ENCODE peak calls at places on chromosome 13, in six cellular contexts. R is gastrocnemius medialis, C is heart right ventricle, V is fibroblast of lung, O is testis, M is tibial artery. G is an unnamed sample.

GRCh38 chr13:102310691-102311432 is 91.0 kb downstream of the FGF14 start:
- DNase-seq in R (peak), C (no peak), V (no peak), O (peak), M (peak), G (peak)

GRCh38 chr13:59112375-59112774 is 1051.4 kb downstream of the DIAPH3 start:
- DNase-seq in R (peak), C (no peak), V (peak), O (no peak), M (peak), G (peak)

GRCh38 chr13:89401209-89401810 is 1730.1 kb downstream of the SLITRK5 start:
- DNase-seq in R (no peak), C (no peak), V (peak), O (no peak), M (no peak), G (no peak)

GRCh38 chr13:39047560-39047959 is 9.3 kb downstream of the NHLRC3 start:
- DNase-seq in R (no peak), C (no peak), V (no peak), O (no peak), M (no peak), G (no peak)

GRCh38 chr13:53151692-53152421 is 123.2 kb downstream of the OLFM4 start:
- DNase-seq in R (no peak), C (no peak), V (peak), O (peak), M (peak), G (peak)

GRCh38 chr13:25463496-25463895 is 91.7 kb downstream of the ATP8A2 start:
- DNase-seq in R (no peak), C (no peak), V (peak), O (no peak), M (no peak), G (peak)

GRCh38 chr13:103324641-103325040 is 258.4 kb upstream of the SLC10A2 start:
- DNase-seq in R (no peak), C (no peak), V (no peak), O (no peak), M (no peak), G (no peak)

GRCh38 chr13:39773833-39774232 is 118.4 kb downstream of the COG6 start:
- DNase-seq in R (no peak), C (no peak), V (peak), O (no peak), M (no peak), G (peak)

GRCh38 chr13:36211567-36211966 is 2.8 kb downstream of the SOHLH2 start:
- DNase-seq in R (no peak), C (no peak), V (no peak), O (no peak), M (no peak), G (no peak)

GRCh38 chr13:21475115-21475514 is 16.0 kb upstream of the ZDHHC20 start:
- DNase-seq in R (no peak), C (no peak), V (no peak), O (no peak), M (no peak), G (no peak)

GRCh38 chr13:40987606-40988280 is 31.4 kb downstream of the ELF1 start:
- DNase-seq in R (no peak), C (no peak), V (no peak), O (no peak), M (no peak), G (no peak)

GRCh38 chr13:99176309-99177276 is 24.1 kb upstream of the UBAC2 start:
- DNase-seq in R (peak), C (peak), V (peak), O (peak), M (peak), G (peak)

GRCh38 chr13:105291987-105292386 is 1243.5 kb downstream of the EFNB2 start:
- DNase-seq in R (no peak), C (no peak), V (no peak), O (no peak), M (no peak), G (no peak)

GRCh38 chr13:27026396-27026795 is 145.2 kb downstream of the USP12 start:
- DNase-seq in R (no peak), C (no peak), V (no peak), O (no peak), M (no peak), G (no peak)

GRCh38 chr13:41352935-41353801 is 42.1 kb downstream of the NAA16 start:
- DNase-seq in R (no peak), C (no peak), V (peak), O (peak), M (no peak), G (peak)

GRCh38 chr13:41458939-41459753 is 1.8 kb downstream of the RGCC start:
- DNase-seq in R (peak), C (peak), V (peak), O (no peak), M (peak), G (peak)

GRCh38 chr13:97879646-97880297 is 73.7 kb upstream of the IPO5 start:
- DNase-seq in R (no peak), C (no peak), V (peak), O (no peak), M (no peak), G (peak)

GRCh38 chr13:99165753-99166587 is 34.7 kb upstream of the UBAC2 start:
- DNase-seq in R (no peak), C (no peak), V (no peak), O (no peak), M (no peak), G (no peak)

GRCh38 chr13:97212540-97213146 is 9.5 kb upstream of the MBNL2 start:
- DNase-seq in R (no peak), C (no peak), V (no peak), O (peak), M (no peak), G (peak)

GRCh38 chr13:113114511-113115362 is 7.9 kb upstream of the F10 start:
- DNase-seq in R (peak), C (no peak), V (no peak), O (peak), M (peak), G (no peak)

GRCh38 chr13:24630121-24630520 is 50.1 kb upstream of the ATP12A start:
- DNase-seq in R (no peak), C (no peak), V (no peak), O (no peak), M (no peak), G (no peak)

GRCh38 chr13:101967216-101967615 is 434.6 kb downstream of the FGF14 start:
- DNase-seq in R (no peak), C (no peak), V (no peak), O (no peak), M (no peak), G (no peak)

GRCh38 chr13:107767119-107767518 is 448.2 kb downstream of the LIG4 start:
- DNase-seq in R (no peak), C (no peak), V (no peak), O (no peak), M (no peak), G (no peak)

GRCh38 chr13:34065915-34066314 is 248.0 kb downstream of the RFC3 start:
- DNase-seq in R (no peak), C (no peak), V (no peak), O (no peak), M (no peak), G (no peak)

GRCh38 chr13:114149774-114150740 is 17.6 kb upstream of the RASA3 start:
- DNase-seq in R (no peak), C (no peak), V (no peak), O (no peak), M (no peak), G (no peak)

GRCh38 chr13:109586509-109587346 is 199.7 kb downstream of the IRS2 start:
- DNase-seq in R (no peak), C (no peak), V (no peak), O (no peak), M (no peak), G (no peak)

GRCh38 chr13:113407103-113407530 is 43.2 kb upstream of the GRTP1 start:
- DNase-seq in R (no peak), C (no peak), V (no peak), O (no peak), M (no peak), G (no peak)

GRCh38 chr13:21022694-21023325 is 38.6 kb downstream of the LATS2 start:
- DNase-seq in R (peak), C (no peak), V (no peak), O (peak), M (peak), G (no peak)

GRCh38 chr13:30204564-30204963 is 102.8 kb downstream of the KATNAL1 start:
- DNase-seq in R (no peak), C (no peak), V (no peak), O (no peak), M (no peak), G (no peak)

GRCh38 chr13:34006011-34006410 is 188.1 kb downstream of the RFC3 start:
- DNase-seq in R (no peak), C (no peak), V (no peak), O (no peak), M (no peak), G (peak)

GRCh38 chr13:113963376-113963775 is 10.5 kb downstream of the C13orf46 start:
- DNase-seq in R (no peak), C (peak), V (no peak), O (no peak), M (no peak), G (no peak)

GRCh38 chr13:25292301-25292700 is 5.0 kb upstream of the MTMR6 start:
- DNase-seq in R (no peak), C (no peak), V (peak), O (no peak), M (no peak), G (peak)

GRCh38 chr13:40013554-40013953 is 358.1 kb downstream of the COG6 start:
- DNase-seq in R (no peak), C (no peak), V (no peak), O (no peak), M (no peak), G (no peak)

GRCh38 chr13:52162279-52163101 is 3.1 kb upstream of the NEK3 start:
- DNase-seq in R (no peak), C (no peak), V (peak), O (no peak), M (no peak), G (peak)

GRCh38 chr13:73708393-73708985 is 425.7 kb downstream of the KLF12 start:
- DNase-seq in R (peak), C (no peak), V (peak), O (peak), M (peak), G (peak)

GRCh38 chr13:99796175-99796819 is 175.3 kb downstream of the ZIC5 start:
- DNase-seq in R (no peak), C (no peak), V (peak), O (peak), M (no peak), G (peak)

GRCh38 chr13:52003551-52003950 is 7.7 kb downstream of the ATP7B start:
- DNase-seq in R (peak), C (no peak), V (no peak), O (no peak), M (no peak), G (no peak)

GRCh38 chr13:76231522-76232167 is 595.5 kb downstream of the LMO7 start:
- DNase-seq in R (no peak), C (no peak), V (no peak), O (no peak), M (no peak), G (no peak)

GRCh38 chr13:26021956-26022355 is 29.9 kb downstream of the SHISA2 start:
- DNase-seq in R (no peak), C (no peak), V (no peak), O (no peak), M (no peak), G (no peak)

GRCh38 chr13:70622785-70623184 is 514.5 kb upstream of the KLHL1 start:
- DNase-seq in R (no peak), C (no peak), V (no peak), O (no peak), M (no peak), G (no peak)

GRCh38 chr13:70623260-70623659 is 515.0 kb upstream of the KLHL1 start:
- DNase-seq in R (no peak), C (no peak), V (peak), O (no peak), M (no peak), G (no peak)
- TF ChIP-seq CTCF in R (no peak), C (no peak), V (no peak), O (no peak), M (peak), G (no peak)

DNA sequence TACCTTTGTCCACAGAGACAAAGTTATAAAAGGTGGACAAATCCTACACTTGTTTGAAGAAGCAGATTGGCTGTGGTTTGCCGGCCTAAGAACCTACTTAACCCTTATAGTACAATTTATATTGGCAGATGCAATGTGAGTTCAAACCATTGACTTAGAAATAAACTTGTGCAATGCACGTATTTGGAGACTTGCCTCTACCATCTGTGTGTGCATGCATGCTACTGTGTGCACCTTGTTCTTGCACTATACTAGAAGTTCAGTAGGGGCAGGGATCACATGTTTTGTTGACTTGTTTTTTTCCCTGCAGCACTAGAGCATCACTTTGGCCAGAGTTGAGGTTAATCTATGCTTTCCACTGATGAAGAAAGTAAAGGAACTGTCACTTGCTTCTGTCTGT is 163.1 kb upstream of the SERP2 start:
- DNase-seq in R (no peak), C (no peak), V (no peak), O (no peak), M (no peak), G (no peak)
- H3K4me3 ChIP-seq in R (no peak), C (no peak), V (no peak), O (no peak), M (no peak), G (no peak)

GRCh38 chr13:81957121-81957520 is 1616.2 kb upstream of the SPRY2 start:
- DNase-seq in R (no peak), C (no peak), V (no peak), O (no peak), M (no peak), G (no peak)
- TF ChIP-seq CTCF in R (no peak), C (no peak), V (no peak), O (no peak), M (no peak), G (no peak)

DNA sequence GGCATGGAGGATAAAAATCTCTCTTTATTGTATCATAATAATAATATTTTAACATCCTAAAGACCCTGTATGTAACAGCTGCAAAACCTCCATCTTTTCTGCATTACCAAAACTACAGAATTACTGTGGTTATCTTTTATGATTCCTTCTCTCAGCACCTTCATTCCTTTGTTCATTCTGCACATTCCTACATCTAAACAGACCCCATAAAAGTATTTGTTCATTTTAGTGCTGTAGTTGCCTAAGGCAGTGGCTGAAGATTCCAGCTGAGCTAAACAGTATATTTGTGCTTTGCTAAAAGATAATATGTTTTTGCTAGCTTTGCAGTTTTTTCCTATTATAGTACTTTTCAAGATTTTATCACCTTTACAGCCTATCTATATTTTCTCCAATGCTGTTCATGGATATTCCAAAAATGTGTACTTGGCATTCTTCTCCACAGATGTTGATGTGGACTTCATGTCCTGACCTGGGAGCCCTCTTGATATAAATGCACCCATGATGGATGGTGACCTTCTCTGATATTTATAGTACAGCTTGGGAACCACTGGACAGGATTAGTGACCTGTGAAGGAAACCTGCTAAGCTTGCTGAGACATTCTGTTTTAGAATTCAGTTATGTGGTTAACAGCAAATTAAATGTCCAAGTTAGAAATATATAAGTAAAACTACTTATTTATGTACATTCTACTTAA is 2832.9 kb upstream of the PCDH20 start:
- DNase-seq in R (no peak), C (no peak), V (peak), O (no peak), M (no peak), G (peak)
- H3K4me3 ChIP-seq in R (no peak), C (no peak), V (no peak), O (no peak), M (no peak), G (no peak)

DNA sequence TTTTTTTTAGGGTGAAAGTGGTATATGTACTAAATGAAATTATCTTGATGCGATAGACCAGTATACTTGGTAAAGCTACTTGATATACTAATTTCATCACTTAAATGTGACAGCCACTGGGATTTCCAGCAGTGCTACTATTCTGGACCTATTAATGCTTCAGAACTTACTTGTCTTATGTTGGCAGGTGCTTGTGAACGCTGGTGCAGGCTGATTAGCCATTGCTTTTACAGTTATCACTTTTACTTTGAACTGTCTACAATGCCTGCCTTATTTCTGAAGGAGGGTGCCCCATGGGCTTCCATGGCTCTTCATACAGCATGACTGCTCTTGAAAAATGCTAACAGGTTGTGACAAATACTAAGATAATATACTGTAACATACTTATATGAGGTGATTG is 294.7 kb downstream of the GPC6 start:
- DNase-seq in R (no peak), C (no peak), V (no peak), O (no peak), M (no peak), G (no peak)
- TF ChIP-seq CTCF in R (no peak), C (no peak), V (no peak), O (no peak), M (no peak), G (no peak)

G was measured in foreskin fibroblast.